ENCODE peak calls at places on chromosome 17, in eight cellular contexts. V, A, I, Z, B, E, F and R are unnamed samples.

GRCh38 chr17:50690887-50691549 is 16.7 kb downstream of the ANKRD40 start:
- ATAC-seq in E (no peak), I (no peak), A (no peak), V (no peak), B (no peak), F (no peak), Z (no peak), R (no peak)

GRCh38 chr17:81498953-81499600 is 13.5 kb downstream of the ACTG1 start:
- ATAC-seq in V (no peak), Z (peak; percentile 33), E (peak; percentile 57), B (no peak), A (peak; percentile 4), I (no peak), F (no peak), R (no peak)

GRCh38 chr17:81814748-81815645 is 11.0 kb downstream of the GCGR start:
- ATAC-seq in I (no peak), Z (no peak), A (peak; percentile 65), B (peak; percentile 16), V (peak; percentile 37), F (no peak), E (peak; percentile 25), R (no peak)

GRCh38 chr17:65799869-65800268 is 238.4 kb upstream of the AXIN2 start:
- ATAC-seq in F (no peak), A (no peak), I (peak; percentile 60), E (no peak), B (no peak), Z (no peak), V (no peak), R (no peak)

GRCh38 chr17:64074704-64075484 is 54.5 kb upstream of the ICAM2 start:
- ATAC-seq in B (no peak), F (no peak), A (peak; percentile 77), I (peak; percentile 49), V (no peak), E (no peak), Z (peak; percentile 54), R (peak; percentile 74)

GRCh38 chr17:6456914-6457687 is 12.8 kb downstream of the PIMREG start:
- ATAC-seq in V (peak; percentile 62), A (peak; percentile 55), B (peak; percentile 71), F (peak; percentile 95), E (no peak), I (no peak), Z (no peak), R (peak; percentile 35)

GRCh38 chr17:61335845-61336655 is 63.6 kb upstream of the TBX2 start:
- ATAC-seq in I (no peak), Z (peak; percentile 35), A (peak; percentile 95), B (no peak), E (no peak), V (peak; percentile 69), F (no peak), R (no peak)

GRCh38 chr17:47717261-47717697 is 15.8 kb upstream of the TBX21 start:
- ATAC-seq in E (peak; percentile 14), V (no peak), F (peak; percentile 50), B (peak; percentile 56), Z (peak; percentile 20), I (peak; percentile 17), A (peak; percentile 42), R (no peak)

GRCh38 chr17:12666718-12667117 is 1.0 kb downstream of the MYOCD start:
- ATAC-seq in F (no peak), V (no peak), E (no peak), I (no peak), Z (no peak), B (no peak), A (no peak), R (no peak)

DNA sequence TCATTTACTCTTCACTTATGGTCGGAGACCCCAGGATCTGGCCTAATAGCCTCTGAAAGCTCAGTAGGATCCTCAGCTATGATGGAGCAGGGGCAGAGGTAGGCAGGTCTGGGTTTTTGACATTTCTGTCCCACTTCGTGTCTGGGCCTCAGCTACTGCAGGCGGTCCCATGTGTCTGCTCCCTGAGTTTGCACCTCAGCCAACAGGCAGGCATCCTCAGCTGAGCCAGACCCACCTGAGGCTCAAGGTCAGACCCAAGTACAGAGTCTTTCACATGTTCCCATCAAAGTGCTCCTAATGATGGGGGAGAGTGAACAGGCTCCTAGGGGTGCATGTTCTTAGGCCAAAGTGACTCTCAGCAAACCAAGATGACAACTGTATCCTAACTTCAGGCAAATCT is 2.9 kb upstream of the RASL10B start:
- ATAC-seq in F (no peak), B (no peak), Z (no peak), A (no peak), I (no peak), V (no peak), E (no peak), R (no peak)
- TF ChIP-seq POLR2AphosphoS5 in F (no peak), B (no peak), Z (no peak), A (no peak), I (no peak), V (no peak), E (no peak), R (no peak)

DNA sequence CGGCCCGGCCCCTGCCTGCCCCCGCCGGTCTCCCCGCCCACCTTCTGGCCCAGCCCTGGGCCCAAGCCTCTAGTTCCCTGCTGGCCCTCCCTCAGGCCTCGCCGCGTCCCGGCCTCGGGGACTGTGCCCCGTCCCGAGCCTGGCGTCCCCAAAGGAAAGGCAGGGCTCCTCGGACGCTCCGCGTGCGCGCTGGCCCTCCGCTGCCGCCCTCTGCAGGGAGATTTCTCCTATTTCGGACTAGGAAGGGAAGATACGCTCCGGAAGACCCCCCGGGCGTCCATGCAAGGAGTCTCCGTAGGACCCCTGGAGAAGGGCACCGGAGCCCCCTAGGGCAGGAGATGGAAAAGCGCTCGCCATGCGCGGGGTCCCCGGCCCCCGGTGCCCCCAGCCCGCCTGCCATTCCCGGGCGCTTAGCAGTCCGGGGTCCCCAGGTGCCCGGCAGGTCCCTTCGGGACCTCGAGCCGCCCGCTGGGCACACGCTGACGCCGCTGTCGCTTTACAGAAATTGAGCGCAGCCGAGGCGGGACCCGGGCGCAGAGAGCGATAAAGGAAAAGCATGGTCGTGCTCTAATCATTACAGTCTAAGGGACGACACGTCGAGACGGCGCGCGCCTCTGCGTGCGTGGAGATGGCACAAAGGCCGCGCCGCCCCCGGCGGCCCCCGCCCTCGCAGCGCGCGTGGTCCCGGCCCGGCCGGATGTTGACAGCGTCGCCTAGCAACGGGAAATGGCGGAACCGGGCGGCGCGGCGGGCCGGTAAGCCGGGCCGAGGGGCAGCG is at the start of gene CCDC40:
- ATAC-seq in E (peak; percentile 85), F (peak; percentile 99), Z (peak; percentile 97), A (peak; percentile 92), V (peak; percentile 95), I (peak; percentile 96), B (peak; percentile 93), R (peak; percentile 94)
- TF ChIP-seq POLR2AphosphoS5 in E (peak; percentile 85), F (no peak), Z (peak; percentile 67), A (peak; percentile 79), V (peak; percentile 49), I (no peak), B (peak; percentile 75), R (peak; percentile 63)

GRCh38 chr17:1653735-1654134 is 4.1 kb upstream of the RILP start:
- ATAC-seq in A (no peak), E (no peak), I (no peak), F (no peak), Z (no peak), B (no peak), V (no peak), R (no peak)
- TF ChIP-seq POLR2AphosphoS5 in A (no peak), E (no peak), I (no peak), F (no peak), Z (no peak), B (no peak), V (no peak), R (no peak)

GRCh38 chr17:9859781-9860180 is 34.1 kb downstream of the GLP2R start:
- ATAC-seq in A (no peak), I (no peak), F (no peak), E (no peak), V (no peak), B (no peak), Z (no peak), R (no peak)
- TF ChIP-seq POLR2AphosphoS5 in A (no peak), I (no peak), F (no peak), E (no peak), V (no peak), B (no peak), Z (no peak), R (no peak)

GRCh38 chr17:60154616-60155426 is 5.0 kb downstream of the CA4 start:
- ATAC-seq in F (no peak), Z (peak; percentile 81), I (no peak), V (no peak), A (no peak), E (no peak), B (no peak), R (peak; percentile 22)
- TF ChIP-seq POLR2AphosphoS5 in F (no peak), Z (no peak), I (no peak), V (no peak), A (no peak), E (no peak), B (no peak), R (no peak)

GRCh38 chr17:18144261-18144660 is 35.7 kb downstream of the MYO15A start:
- ATAC-seq in I (no peak), Z (no peak), E (no peak), F (no peak), A (no peak), V (no peak), B (no peak), R (no peak)
- TF ChIP-seq POLR2AphosphoS5 in I (no peak), Z (no peak), E (no peak), F (no peak), A (no peak), V (no peak), B (no peak), R (no peak)